ENCODE peak calls at places on chromosomes 11 and 22, in four cellular contexts. One of them, this sample, is unnamed.

GRCh38 chr11:111119751-111120150 is 125.8 kb upstream of the POU2AF2 start:
- DNase-seq in hypothalamus: no peak
- DNase-seq in activated CD8-positive, alpha-beta memory T cell treated with anti-CD3 and anti-CD28 coated beads, Interleukin-2, amount 50 U/mL, for 48 hours: no peak
- DNase-seq in HEK293T: no peak
- DNase-seq in this sample: no peak

GRCh38 chr11:87260811-87261210 is 223.1 kb downstream of the TMEM135 start:
- DNase-seq in hypothalamus: no peak
- DNase-seq in activated CD8-positive, alpha-beta memory T cell treated with anti-CD3 and anti-CD28 coated beads, Interleukin-2, amount 50 U/mL, for 48 hours: no peak
- DNase-seq in HEK293T: no peak
- DNase-seq in this sample: no peak

GRCh38 chr11:9158898-9159391 is 67.5 kb upstream of the SCUBE2 start:
- DNase-seq in hypothalamus: no peak
- DNase-seq in activated CD8-positive, alpha-beta memory T cell treated with anti-CD3 and anti-CD28 coated beads, Interleukin-2, amount 50 U/mL, for 48 hours: no peak
- DNase-seq in HEK293T: no peak
- DNase-seq in this sample: no peak

GRCh38 chr11:8168485-8169257 is at the start of gene RIC3:
- DNase-seq in hypothalamus: no peak
- DNase-seq in activated CD8-positive, alpha-beta memory T cell treated with anti-CD3 and anti-CD28 coated beads, Interleukin-2, amount 50 U/mL, for 48 hours: peak; percentile 77
- DNase-seq in HEK293T: no peak
- DNase-seq in this sample: no peak

GRCh38 chr11:111663820-111664219 is 61.6 kb downstream of the SIK2 start:
- DNase-seq in hypothalamus: no peak
- DNase-seq in activated CD8-positive, alpha-beta memory T cell treated with anti-CD3 and anti-CD28 coated beads, Interleukin-2, amount 50 U/mL, for 48 hours: no peak
- DNase-seq in HEK293T: no peak
- DNase-seq in this sample: no peak

GRCh38 chr11:2982214-2982613 is 9.9 kb downstream of the NAP1L4 start:
- DNase-seq in hypothalamus: no peak
- DNase-seq in activated CD8-positive, alpha-beta memory T cell treated with anti-CD3 and anti-CD28 coated beads, Interleukin-2, amount 50 U/mL, for 48 hours: no peak
- DNase-seq in HEK293T: no peak
- DNase-seq in this sample: no peak

GRCh38 chr22:35777335-35777975 is 59.8 kb downstream of the APOL5 start:
- DNase-seq in hypothalamus: no peak
- DNase-seq in activated CD8-positive, alpha-beta memory T cell treated with anti-CD3 and anti-CD28 coated beads, Interleukin-2, amount 50 U/mL, for 48 hours: no peak
- DNase-seq in HEK293T: no peak
- DNase-seq in this sample: peak; percentile 6

GRCh38 chr11:123264431-123264780 is 69.4 kb upstream of the CLMP start:
- DNase-seq in hypothalamus: no peak
- DNase-seq in activated CD8-positive, alpha-beta memory T cell treated with anti-CD3 and anti-CD28 coated beads, Interleukin-2, amount 50 U/mL, for 48 hours: no peak
- DNase-seq in HEK293T: no peak
- DNase-seq in this sample: no peak

GRCh38 chr11:96827164-96827563 is 437.4 kb downstream of the JRKL start:
- DNase-seq in hypothalamus: no peak
- DNase-seq in activated CD8-positive, alpha-beta memory T cell treated with anti-CD3 and anti-CD28 coated beads, Interleukin-2, amount 50 U/mL, for 48 hours: no peak
- DNase-seq in HEK293T: no peak
- DNase-seq in this sample: peak; percentile 54

GRCh38 chr11:68081691-68082090 is 39.5 kb downstream of the CHKA start:
- DNase-seq in hypothalamus: no peak
- DNase-seq in activated CD8-positive, alpha-beta memory T cell treated with anti-CD3 and anti-CD28 coated beads, Interleukin-2, amount 50 U/mL, for 48 hours: no peak
- DNase-seq in HEK293T: no peak
- DNase-seq in this sample: no peak

GRCh38 chr11:57390535-57390934 is at the start of gene PRG2:
- DNase-seq in hypothalamus: no peak
- DNase-seq in activated CD8-positive, alpha-beta memory T cell treated with anti-CD3 and anti-CD28 coated beads, Interleukin-2, amount 50 U/mL, for 48 hours: no peak
- DNase-seq in HEK293T: no peak
- DNase-seq in this sample: no peak

GRCh38 chr11:68959465-68960298 is 21.1 kb downstream of the MRGPRD start:
- DNase-seq in hypothalamus: no peak
- DNase-seq in activated CD8-positive, alpha-beta memory T cell treated with anti-CD3 and anti-CD28 coated beads, Interleukin-2, amount 50 U/mL, for 48 hours: no peak
- DNase-seq in HEK293T: no peak
- DNase-seq in this sample: no peak

GRCh38 chr22:22928666-22929380 is 41.2 kb downstream of the IGLL5 start:
- DNase-seq in hypothalamus: no peak
- DNase-seq in activated CD8-positive, alpha-beta memory T cell treated with anti-CD3 and anti-CD28 coated beads, Interleukin-2, amount 50 U/mL, for 48 hours: peak; percentile 69
- DNase-seq in HEK293T: no peak
- DNase-seq in this sample: peak; percentile 74

GRCh38 chr22:48898524-48899377 is 928.9 kb downstream of the BRD1 start:
- DNase-seq in hypothalamus: no peak
- DNase-seq in activated CD8-positive, alpha-beta memory T cell treated with anti-CD3 and anti-CD28 coated beads, Interleukin-2, amount 50 U/mL, for 48 hours: no peak
- DNase-seq in HEK293T: no peak
- DNase-seq in this sample: no peak

GRCh38 chr11:111231836-111232235 is 13.7 kb upstream of the POU2AF2 start:
- DNase-seq in hypothalamus: no peak
- DNase-seq in activated CD8-positive, alpha-beta memory T cell treated with anti-CD3 and anti-CD28 coated beads, Interleukin-2, amount 50 U/mL, for 48 hours: no peak
- DNase-seq in HEK293T: no peak
- DNase-seq in this sample: no peak

GRCh38 chr11:72278911-72279310 is 34.9 kb upstream of the PHOX2A start:
- DNase-seq in hypothalamus: no peak
- DNase-seq in activated CD8-positive, alpha-beta memory T cell treated with anti-CD3 and anti-CD28 coated beads, Interleukin-2, amount 50 U/mL, for 48 hours: no peak
- DNase-seq in HEK293T: no peak
- DNase-seq in this sample: peak; percentile 25

GRCh38 chr11:131713529-131714134 is 343.2 kb downstream of the NTM start:
- DNase-seq in hypothalamus: no peak
- DNase-seq in activated CD8-positive, alpha-beta memory T cell treated with anti-CD3 and anti-CD28 coated beads, Interleukin-2, amount 50 U/mL, for 48 hours: no peak
- DNase-seq in HEK293T: no peak
- DNase-seq in this sample: no peak

GRCh38 chr22:46661221-46661851 is 41.1 kb downstream of the GRAMD4 start:
- DNase-seq in hypothalamus: no peak
- DNase-seq in activated CD8-positive, alpha-beta memory T cell treated with anti-CD3 and anti-CD28 coated beads, Interleukin-2, amount 50 U/mL, for 48 hours: no peak
- DNase-seq in HEK293T: no peak
- DNase-seq in this sample: peak; percentile 66

GRCh38 chr11:26943636-26944035 is 50.3 kb upstream of the FIBIN start:
- DNase-seq in hypothalamus: no peak
- DNase-seq in activated CD8-positive, alpha-beta memory T cell treated with anti-CD3 and anti-CD28 coated beads, Interleukin-2, amount 50 U/mL, for 48 hours: no peak
- DNase-seq in HEK293T: no peak
- DNase-seq in this sample: no peak

GRCh38 chr11:91805293-91805692 is 419.3 kb upstream of the FAT3 start:
- DNase-seq in hypothalamus: no peak
- DNase-seq in activated CD8-positive, alpha-beta memory T cell treated with anti-CD3 and anti-CD28 coated beads, Interleukin-2, amount 50 U/mL, for 48 hours: no peak
- DNase-seq in HEK293T: no peak
- DNase-seq in this sample: no peak

GRCh38 chr11:123122341-123122740 is 60.4 kb upstream of the HSPA8 start:
- DNase-seq in hypothalamus: no peak
- DNase-seq in activated CD8-positive, alpha-beta memory T cell treated with anti-CD3 and anti-CD28 coated beads, Interleukin-2, amount 50 U/mL, for 48 hours: no peak
- DNase-seq in HEK293T: no peak
- DNase-seq in this sample: no peak

GRCh38 chr22:24681236-24681635 is 78.2 kb downstream of the GGT1 start:
- DNase-seq in hypothalamus: no peak
- DNase-seq in activated CD8-positive, alpha-beta memory T cell treated with anti-CD3 and anti-CD28 coated beads, Interleukin-2, amount 50 U/mL, for 48 hours: no peak
- DNase-seq in HEK293T: no peak
- DNase-seq in this sample: no peak

GRCh38 chr11:47233989-47234668 is 14.5 kb downstream of the ACP2 start:
- DNase-seq in hypothalamus: no peak
- DNase-seq in activated CD8-positive, alpha-beta memory T cell treated with anti-CD3 and anti-CD28 coated beads, Interleukin-2, amount 50 U/mL, for 48 hours: no peak
- DNase-seq in HEK293T: no peak
- DNase-seq in this sample: peak; percentile 82

GRCh38 chr11:58650496-58650895 is 28.0 kb downstream of the CNTF start:
- DNase-seq in hypothalamus: no peak
- DNase-seq in activated CD8-positive, alpha-beta memory T cell treated with anti-CD3 and anti-CD28 coated beads, Interleukin-2, amount 50 U/mL, for 48 hours: no peak
- DNase-seq in HEK293T: no peak
- DNase-seq in this sample: no peak

GRCh38 chr22:22129387-22129786 is 115.2 kb upstream of the VPREB1 start:
- DNase-seq in hypothalamus: no peak
- DNase-seq in activated CD8-positive, alpha-beta memory T cell treated with anti-CD3 and anti-CD28 coated beads, Interleukin-2, amount 50 U/mL, for 48 hours: no peak
- DNase-seq in HEK293T: no peak
- DNase-seq in this sample: no peak

GRCh38 chr11:73416711-73417265 is 40.6 kb downstream of the RELT start:
- DNase-seq in hypothalamus: no peak
- DNase-seq in activated CD8-positive, alpha-beta memory T cell treated with anti-CD3 and anti-CD28 coated beads, Interleukin-2, amount 50 U/mL, for 48 hours: no peak
- DNase-seq in HEK293T: no peak
- DNase-seq in this sample: no peak

GRCh38 chr11:117997436-117998200 is 11.4 kb downstream of the IL10RA start:
- DNase-seq in hypothalamus: no peak
- DNase-seq in activated CD8-positive, alpha-beta memory T cell treated with anti-CD3 and anti-CD28 coated beads, Interleukin-2, amount 50 U/mL, for 48 hours: peak; percentile 76
- DNase-seq in HEK293T: no peak
- DNase-seq in this sample: no peak

GRCh38 chr11:110947100-110947499 is 234.9 kb upstream of the ARHGAP20 start:
- DNase-seq in hypothalamus: no peak
- DNase-seq in activated CD8-positive, alpha-beta memory T cell treated with anti-CD3 and anti-CD28 coated beads, Interleukin-2, amount 50 U/mL, for 48 hours: no peak
- DNase-seq in HEK293T: no peak
- DNase-seq in this sample: no peak

GRCh38 chr11:125938418-125938817 is 7.4 kb upstream of the VSIG10L2 start:
- DNase-seq in hypothalamus: no peak
- DNase-seq in activated CD8-positive, alpha-beta memory T cell treated with anti-CD3 and anti-CD28 coated beads, Interleukin-2, amount 50 U/mL, for 48 hours: no peak
- DNase-seq in HEK293T: no peak
- DNase-seq in this sample: no peak

GRCh38 chr11:41789376-41789775 is 329.9 kb upstream of the LRRC4C start:
- DNase-seq in hypothalamus: no peak
- DNase-seq in activated CD8-positive, alpha-beta memory T cell treated with anti-CD3 and anti-CD28 coated beads, Interleukin-2, amount 50 U/mL, for 48 hours: no peak
- DNase-seq in HEK293T: no peak
- DNase-seq in this sample: no peak

GRCh38 chr11:124402326-124402922 is 3.6 kb upstream of the OR8B3 start:
- DNase-seq in hypothalamus: no peak
- DNase-seq in activated CD8-positive, alpha-beta memory T cell treated with anti-CD3 and anti-CD28 coated beads, Interleukin-2, amount 50 U/mL, for 48 hours: peak; percentile 65
- DNase-seq in HEK293T: peak; percentile 55
- DNase-seq in this sample: peak; percentile 45

GRCh38 chr11:76307978-76308747 is 72.8 kb downstream of the THAP12 start:
- DNase-seq in hypothalamus: no peak
- DNase-seq in activated CD8-positive, alpha-beta memory T cell treated with anti-CD3 and anti-CD28 coated beads, Interleukin-2, amount 50 U/mL, for 48 hours: no peak
- DNase-seq in HEK293T: no peak
- DNase-seq in this sample: no peak

GRCh38 chr22:37130031-37130430 is 19.7 kb downstream of the IL2RB start:
- DNase-seq in hypothalamus: no peak
- DNase-seq in activated CD8-positive, alpha-beta memory T cell treated with anti-CD3 and anti-CD28 coated beads, Interleukin-2, amount 50 U/mL, for 48 hours: no peak
- DNase-seq in HEK293T: no peak
- DNase-seq in this sample: no peak

GRCh38 chr11:57406337-57406904 is 16.0 kb upstream of the PRG2 start:
- DNase-seq in hypothalamus: no peak
- DNase-seq in activated CD8-positive, alpha-beta memory T cell treated with anti-CD3 and anti-CD28 coated beads, Interleukin-2, amount 50 U/mL, for 48 hours: peak; percentile 68
- DNase-seq in HEK293T: no peak
- DNase-seq in this sample: peak; percentile 72

GRCh38 chr11:80838153-80838552 is 1397.3 kb upstream of the TENM4 start:
- DNase-seq in hypothalamus: no peak
- DNase-seq in activated CD8-positive, alpha-beta memory T cell treated with anti-CD3 and anti-CD28 coated beads, Interleukin-2, amount 50 U/mL, for 48 hours: no peak
- DNase-seq in HEK293T: no peak
- DNase-seq in this sample: no peak

GRCh38 chr22:17706451-17706900 is 67.8 kb downstream of the BID start:
- DNase-seq in hypothalamus: peak; percentile 9
- DNase-seq in activated CD8-positive, alpha-beta memory T cell treated with anti-CD3 and anti-CD28 coated beads, Interleukin-2, amount 50 U/mL, for 48 hours: peak; percentile 55
- DNase-seq in HEK293T: no peak
- DNase-seq in this sample: peak; percentile 89

This sample was measured in A172.